ENCODE peak calls at places on chromosomes 1 and 21, in ten cellular contexts. P, A, T, D, J, Z, M, Y, G and Q are unnamed samples.

GRCh38 chr1:21175670-21176581 is 771 bp downstream of the EIF4G3 start:
- DNase-seq in P (peak; percentile 68), A (peak; percentile 20), T (no peak), D (no peak), J (peak; percentile 49), Z (peak; percentile 34), M (no peak), Y (no peak), G (peak; percentile 34), Q (no peak)

GRCh38 chr1:6109688-6110087 is 64.0 kb downstream of the KCNAB2 start:
- DNase-seq in P (no peak), A (no peak), T (no peak), D (no peak), J (no peak), Z (no peak), M (no peak), Y (no peak), G (no peak), Q (no peak)

GRCh38 chr1:214934035-214934434 is 148.5 kb upstream of the KCNK2 start:
- DNase-seq in P (no peak), A (no peak), T (no peak), D (no peak), J (no peak), Z (no peak), M (no peak), Y (no peak), G (no peak), Q (no peak)

GRCh38 chr1:27536767-27537166 is 46.8 kb upstream of the WASF2 start:
- DNase-seq in P (no peak), A (no peak), T (peak; percentile 68), D (no peak), J (no peak), Z (peak; percentile 92), M (no peak), Y (peak; percentile 53), G (no peak), Q (peak; percentile 74)

GRCh38 chr1:22745675-22746585 is 35.3 kb downstream of the EPHB2 start:
- DNase-seq in P (no peak), A (no peak), T (no peak), D (no peak), J (no peak), Z (peak; percentile 85), M (no peak), Y (no peak), G (no peak), Q (peak; percentile 71)

GRCh38 chr1:88462481-88463261 is 221.4 kb upstream of the PKN2 start:
- DNase-seq in P (peak; percentile 56), A (no peak), T (peak; percentile 44), D (no peak), J (no peak), Z (peak; percentile 19), M (peak; percentile 2), Y (peak; percentile 77), G (no peak), Q (peak; percentile 7)

GRCh38 chr1:155061381-155062150 is 2.0 kb upstream of the EFNA4 start:
- DNase-seq in P (peak; percentile 94), A (peak; percentile 99), T (peak; percentile 44), D (peak; percentile 93), J (peak; percentile 97), Z (peak; percentile 78), M (peak; percentile 88), Y (peak; percentile 88), G (peak; percentile 89), Q (peak; percentile 76)

GRCh38 chr1:7912743-7913557 is 27.7 kb downstream of the TNFRSF9 start:
- DNase-seq in P (no peak), A (no peak), T (no peak), D (no peak), J (no peak), Z (no peak), M (no peak), Y (no peak), G (no peak), Q (no peak)

GRCh38 chr1:175154595-175155472 is 37.7 kb downstream of the KIAA0040 start:
- DNase-seq in P (peak; percentile 70), A (peak; percentile 42), T (peak; percentile 14), D (peak; percentile 53), J (peak; percentile 72), Z (peak; percentile 60), M (peak; percentile 81), Y (peak; percentile 71), G (peak; percentile 60), Q (peak; percentile 51)

GRCh38 chr21:15283789-15284188 is 219.0 kb upstream of the NRIP1 start:
- DNase-seq in P (no peak), A (no peak), T (no peak), D (no peak), J (no peak), Z (no peak), M (no peak), Y (no peak), G (no peak), Q (no peak)

GRCh38 chr21:16954787-16955186 is 558.1 kb upstream of the CXADR start:
- DNase-seq in P (no peak), A (no peak), T (no peak), D (no peak), J (no peak), Z (no peak), M (no peak), Y (no peak), G (no peak), Q (no peak)

GRCh38 chr1:199700551-199700950 is 327.0 kb upstream of the NR5A2 start:
- DNase-seq in P (no peak), A (no peak), T (no peak), D (no peak), J (no peak), Z (no peak), M (no peak), Y (no peak), G (no peak), Q (no peak)

GRCh38 chr1:59750612-59751395 is 63.9 kb upstream of the HOOK1 start:
- DNase-seq in P (no peak), A (no peak), T (no peak), D (no peak), J (no peak), Z (peak; percentile 85), M (no peak), Y (no peak), G (no peak), Q (peak; percentile 88)

GRCh38 chr1:9591669-9592509 is 3.2 kb downstream of the TMEM201 start:
- DNase-seq in P (no peak), A (peak; percentile 73), T (no peak), D (no peak), J (no peak), Z (no peak), M (no peak), Y (no peak), G (no peak), Q (no peak)

GRCh38 chr1:113659010-113659409 is 100.3 kb downstream of the PHTF1 start:
- DNase-seq in P (no peak), A (no peak), T (no peak), D (no peak), J (no peak), Z (no peak), M (no peak), Y (no peak), G (no peak), Q (no peak)

GRCh38 chr1:12153181-12153785 is 13.5 kb upstream of the TNFRSF1B start:
- DNase-seq in P (no peak), A (no peak), T (no peak), D (no peak), J (no peak), Z (peak; percentile 96), M (no peak), Y (no peak), G (no peak), Q (no peak)

GRCh38 chr1:245790441-245790840 is 635.7 kb downstream of the KIF26B start:
- DNase-seq in P (no peak), A (no peak), T (no peak), D (no peak), J (no peak), Z (peak; percentile 92), M (no peak), Y (no peak), G (no peak), Q (no peak)

GRCh38 chr1:77783141-77783540 is 3.7 kb downstream of the MIGA1 start:
- DNase-seq in P (no peak), A (no peak), T (no peak), D (no peak), J (no peak), Z (no peak), M (no peak), Y (no peak), G (no peak), Q (no peak)

GRCh38 chr1:63928197-63929105 is 154.6 kb downstream of the ROR1 start:
- DNase-seq in P (no peak), A (no peak), T (no peak), D (no peak), J (no peak), Z (no peak), M (no peak), Y (no peak), G (no peak), Q (no peak)

GRCh38 chr1:108327534-108328462 is 83.9 kb upstream of the NBPF4 start:
- DNase-seq in P (peak; percentile 19), A (peak; percentile 26), T (no peak), D (no peak), J (no peak), Z (no peak), M (peak; percentile 39), Y (no peak), G (no peak), Q (no peak)

GRCh38 chr1:107972781-107973180 is 7.8 kb upstream of the VAV3 start:
- DNase-seq in P (no peak), A (no peak), T (no peak), D (no peak), J (no peak), Z (no peak), M (no peak), Y (no peak), G (no peak), Q (no peak)

GRCh38 chr1:64864018-64864945 is 102.1 kb downstream of the JAK1 start:
- DNase-seq in P (peak; percentile 61), A (no peak), T (no peak), D (peak; percentile 31), J (no peak), Z (no peak), M (peak; percentile 15), Y (no peak), G (peak; percentile 8), Q (no peak)

GRCh38 chr1:117093091-117093534 is 28.4 kb downstream of the TRIM45 start:
- DNase-seq in P (peak; percentile 59), A (no peak), T (no peak), D (no peak), J (no peak), Z (peak; percentile 99), M (no peak), Y (no peak), G (no peak), Q (peak; percentile 88)

GRCh38 chr1:58597991-58598390 is 20.9 kb upstream of the TACSTD2 start:
- DNase-seq in P (no peak), A (no peak), T (no peak), D (no peak), J (no peak), Z (no peak), M (no peak), Y (no peak), G (no peak), Q (no peak)

GRCh38 chr1:92992066-92992465 is 30.8 kb upstream of the DIPK1A start:
- DNase-seq in P (no peak), A (no peak), T (no peak), D (no peak), J (no peak), Z (peak; percentile 59), M (no peak), Y (no peak), G (no peak), Q (peak; percentile 26)

GRCh38 chr21:43921602-43921978 is 56.6 kb downstream of the AGPAT3 start:
- DNase-seq in P (no peak), A (no peak), T (no peak), D (no peak), J (no peak), Z (no peak), M (no peak), Y (no peak), G (no peak), Q (no peak)

GRCh38 chr1:224700915-224701531 is 84.9 kb downstream of the CNIH3 start:
- DNase-seq in P (peak; percentile 67), A (peak; percentile 14), T (no peak), D (no peak), J (no peak), Z (peak; percentile 27), M (peak; percentile 47), Y (peak; percentile 82), G (no peak), Q (no peak)

GRCh38 chr21:31145271-31145801 is 107.1 kb upstream of the KRTAP19-8 start:
- DNase-seq in P (no peak), A (no peak), T (no peak), D (no peak), J (no peak), Z (no peak), M (no peak), Y (no peak), G (no peak), Q (no peak)